ENCODE peak calls at places on chromosomes 4 and X, in four cellular contexts. One of them, this sample, is unnamed.

GRCh38 chr4:124105212-124105611 is 607.3 kb downstream of the ANKRD50 start:
- DNase-seq in K562: no peak
- DNase-seq in sigmoid colon: no peak
- DNase-seq in upper lobe of left lung: no peak
- DNase-seq in this sample: no peak

GRCh38 chr4:22483551-22483981 is 32.3 kb downstream of the ADGRA3 start:
- DNase-seq in upper lobe of left lung: no peak
- DNase-seq in sigmoid colon: no peak
- DNase-seq in K562: no peak
- DNase-seq in this sample: no peak

GRCh38 chrX:49165901-49166881 is 3.6 kb downstream of the MAGIX start:
- DNase-seq in upper lobe of left lung: peak
- DNase-seq in sigmoid colon: peak
- DNase-seq in K562: peak
- DNase-seq in this sample: peak

GRCh38 chr4:8705161-8706145 is 112.9 kb downstream of the CPZ start:
- DNase-seq in upper lobe of left lung: peak
- DNase-seq in sigmoid colon: peak
- DNase-seq in K562: no peak
- DNase-seq in this sample: no peak

GRCh38 chr4:184851200-184851541 is 25.4 kb upstream of the ACSL1 start:
- DNase-seq in upper lobe of left lung: peak
- DNase-seq in K562: no peak
- DNase-seq in sigmoid colon: no peak
- DNase-seq in this sample: no peak

GRCh38 chrX:3638280-3638873 is 75.1 kb downstream of the PRKX start:
- DNase-seq in upper lobe of left lung: peak
- DNase-seq in K562: peak
- DNase-seq in sigmoid colon: no peak
- DNase-seq in this sample: peak

GRCh38 chrX:27735914-27736313 is 71.9 kb upstream of the MAGEB10 start:
- DNase-seq in upper lobe of left lung: no peak
- DNase-seq in sigmoid colon: no peak
- DNase-seq in K562: no peak
- DNase-seq in this sample: no peak

GRCh38 chrX:154437398-154437752 is 421 bp downstream of the GDI1 start:
- DNase-seq in upper lobe of left lung: no peak
- DNase-seq in K562: no peak
- DNase-seq in sigmoid colon: no peak
- DNase-seq in this sample: no peak

GRCh38 chr4:173919196-173919595 is 364.3 kb downstream of the FBXO8 start:
- DNase-seq in sigmoid colon: no peak
- DNase-seq in K562: no peak
- DNase-seq in upper lobe of left lung: no peak
- DNase-seq in this sample: no peak

GRCh38 chr4:61605971-61606370 is 405.8 kb downstream of the ADGRL3 start:
- DNase-seq in upper lobe of left lung: no peak
- DNase-seq in sigmoid colon: no peak
- DNase-seq in K562: no peak
- DNase-seq in this sample: no peak

GRCh38 chrX:108437354-108437753 is 868 bp downstream of the COL4A6 start:
- DNase-seq in upper lobe of left lung: no peak
- DNase-seq in sigmoid colon: no peak
- DNase-seq in K562: no peak
- DNase-seq in this sample: peak

GRCh38 chrX:141857479-141857878 is 19.4 kb downstream of the MAGEC3 start:
- DNase-seq in upper lobe of left lung: no peak
- DNase-seq in sigmoid colon: no peak
- DNase-seq in K562: no peak
- DNase-seq in this sample: no peak

GRCh38 chr4:55123791-55124190 is 1.6 kb downstream of the KDR start:
- DNase-seq in sigmoid colon: no peak
- DNase-seq in upper lobe of left lung: no peak
- DNase-seq in K562: no peak
- DNase-seq in this sample: no peak

GRCh38 chrX:117645639-117646038 is 471.0 kb downstream of the KLHL13 start:
- DNase-seq in K562: no peak
- DNase-seq in sigmoid colon: no peak
- DNase-seq in upper lobe of left lung: no peak
- DNase-seq in this sample: no peak

GRCh38 chr4:98493305-98493704 is 165.1 kb downstream of the TSPAN5 start:
- DNase-seq in K562: no peak
- DNase-seq in upper lobe of left lung: no peak
- DNase-seq in sigmoid colon: no peak
- DNase-seq in this sample: no peak

GRCh38 chrX:130108647-130109428 is 1.5 kb downstream of the ELF4 start:
- DNase-seq in sigmoid colon: no peak
- DNase-seq in K562: peak
- DNase-seq in upper lobe of left lung: peak
- DNase-seq in this sample: peak

GRCh38 chrX:12804655-12805054 is 13.4 kb downstream of the PRPS2 start:
- DNase-seq in upper lobe of left lung: no peak
- DNase-seq in sigmoid colon: no peak
- DNase-seq in K562: no peak
- DNase-seq in this sample: no peak

GRCh38 chr4:160745126-160745525 is 1418.7 kb downstream of the FSTL5 start:
- DNase-seq in sigmoid colon: no peak
- DNase-seq in upper lobe of left lung: no peak
- DNase-seq in K562: no peak
- DNase-seq in this sample: no peak

GRCh38 chr4:108991929-108992328 is 229.1 kb upstream of the ETNPPL start:
- DNase-seq in upper lobe of left lung: no peak
- DNase-seq in sigmoid colon: no peak
- DNase-seq in K562: no peak
- DNase-seq in this sample: no peak

GRCh38 chrX:100643212-100643611 is 787 bp upstream of the SRPX2 start:
- DNase-seq in upper lobe of left lung: no peak
- DNase-seq in K562: no peak
- DNase-seq in sigmoid colon: no peak
- DNase-seq in this sample: no peak

GRCh38 chrX:129759576-129760061 is 20.1 kb upstream of the SASH3 start:
- DNase-seq in K562: peak
- DNase-seq in sigmoid colon: no peak
- DNase-seq in upper lobe of left lung: peak
- DNase-seq in this sample: peak

GRCh38 chr4:159191989-159192388 is 89.1 kb downstream of the RAPGEF2 start:
- DNase-seq in sigmoid colon: no peak
- DNase-seq in upper lobe of left lung: no peak
- DNase-seq in K562: peak
- DNase-seq in this sample: peak

DNA sequence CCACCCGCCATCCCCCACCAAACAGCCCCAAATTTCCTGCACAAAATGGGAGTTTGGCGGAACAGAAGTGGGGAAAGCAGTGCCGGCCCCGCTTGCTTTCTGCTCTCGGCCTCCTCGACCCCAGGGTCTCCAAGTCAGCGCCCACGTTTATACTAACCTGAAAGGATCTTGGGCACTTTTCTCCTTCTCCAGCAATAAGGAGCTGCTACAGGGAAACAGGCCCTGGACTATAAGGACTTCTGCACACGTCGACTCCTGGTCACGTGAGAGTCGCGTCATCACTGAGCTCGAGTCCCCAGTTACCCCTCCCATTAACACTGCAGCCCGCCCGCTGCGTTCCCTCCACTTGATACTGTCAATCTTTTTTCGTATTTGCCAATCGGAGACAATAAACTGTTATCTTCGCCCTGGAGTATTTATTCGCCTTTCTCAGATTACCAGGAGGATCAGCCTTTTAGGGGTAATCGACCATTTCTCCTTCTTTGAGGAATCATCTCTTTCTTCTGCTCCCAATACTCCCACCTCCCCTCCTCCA is at the start of gene TCEAL8:
- DNase-seq in upper lobe of left lung: peak
- DNase-seq in sigmoid colon: peak
- DNase-seq in K562: peak
- DNase-seq in this sample: peak
- TF ChIP-seq POLR2A in upper lobe of left lung: no peak
- TF ChIP-seq POLR2A in sigmoid colon: peak
- TF ChIP-seq POLR2A in K562: peak
- TF ChIP-seq POLR2A in this sample: peak

DNA sequence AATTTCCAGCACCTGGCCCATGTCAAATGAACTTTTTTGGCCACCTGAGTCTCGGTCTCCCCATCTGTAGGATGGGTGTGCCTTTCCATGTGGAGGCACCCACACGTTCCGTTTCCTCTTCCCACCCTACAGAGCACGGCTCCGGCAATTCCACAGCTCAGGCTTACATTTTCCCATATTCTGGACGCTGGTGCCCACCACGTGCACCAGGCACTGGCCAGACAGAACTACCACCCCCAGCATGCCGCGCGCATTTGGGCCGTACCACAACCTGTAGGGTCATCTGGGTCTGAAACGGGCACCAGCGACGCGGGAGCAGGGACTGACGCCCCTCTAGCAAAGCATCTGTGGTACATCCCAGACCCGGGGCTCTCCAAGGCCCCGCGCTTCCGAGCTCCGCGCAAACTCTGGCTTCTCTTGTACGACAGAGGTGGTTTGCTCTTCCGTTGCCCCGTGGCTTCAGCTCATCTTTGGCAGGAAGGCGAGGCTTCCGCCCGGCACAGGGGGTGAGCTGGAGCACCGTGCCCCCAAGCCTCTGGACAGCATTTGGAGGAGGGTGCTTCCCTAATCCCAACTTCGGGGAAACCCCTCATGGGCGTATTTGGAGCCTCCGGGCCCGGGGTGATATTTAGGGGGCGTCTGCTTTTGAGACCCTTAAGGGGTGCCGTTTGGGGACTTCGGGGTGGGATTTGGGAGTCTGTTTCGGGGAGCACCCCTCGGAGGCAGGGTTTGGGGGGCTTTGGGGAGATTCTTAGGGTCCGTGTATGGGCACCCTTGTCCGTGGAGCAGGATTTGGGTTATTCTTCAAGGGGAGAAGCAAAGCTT is 3.0 kb upstream of the UBA1 start:
- DNase-seq in sigmoid colon: peak
- DNase-seq in K562: peak
- DNase-seq in upper lobe of left lung: peak
- DNase-seq in this sample: peak
- TF ChIP-seq POLR2A in sigmoid colon: no peak
- TF ChIP-seq POLR2A in K562: peak
- TF ChIP-seq POLR2A in upper lobe of left lung: no peak
- TF ChIP-seq POLR2A in this sample: peak

GRCh38 chrX:16708016-16708415 is 4.5 kb downstream of the CTPS2 start:
- DNase-seq in sigmoid colon: no peak
- DNase-seq in upper lobe of left lung: no peak
- DNase-seq in K562: no peak
- DNase-seq in this sample: no peak

GRCh38 chrX:16712825-16713155 is 321 bp upstream of the CTPS2 start:
- DNase-seq in K562: no peak
- DNase-seq in upper lobe of left lung: no peak
- DNase-seq in sigmoid colon: no peak
- DNase-seq in this sample: no peak

GRCh38 chrX:16711219-16712115 is 1.0 kb downstream of the CTPS2 start:
- DNase-seq in K562: peak
- DNase-seq in sigmoid colon: peak
- DNase-seq in upper lobe of left lung: no peak
- DNase-seq in this sample: peak

GRCh38 chrX:16714504-16714903 is 2.0 kb upstream of the CTPS2 start:
- DNase-seq in sigmoid colon: peak
- DNase-seq in upper lobe of left lung: no peak
- DNase-seq in K562: no peak
- DNase-seq in this sample: no peak

GRCh38 chrX:16712116-16712824 is at the start of gene CTPS2:
- DNase-seq in K562: peak
- DNase-seq in upper lobe of left lung: peak
- DNase-seq in sigmoid colon: peak
- DNase-seq in this sample: peak
- TF ChIP-seq POLR2A in K562: peak
- TF ChIP-seq POLR2A in upper lobe of left lung: no peak
- TF ChIP-seq POLR2A in sigmoid colon: no peak
- TF ChIP-seq POLR2A in this sample: peak

DNA sequence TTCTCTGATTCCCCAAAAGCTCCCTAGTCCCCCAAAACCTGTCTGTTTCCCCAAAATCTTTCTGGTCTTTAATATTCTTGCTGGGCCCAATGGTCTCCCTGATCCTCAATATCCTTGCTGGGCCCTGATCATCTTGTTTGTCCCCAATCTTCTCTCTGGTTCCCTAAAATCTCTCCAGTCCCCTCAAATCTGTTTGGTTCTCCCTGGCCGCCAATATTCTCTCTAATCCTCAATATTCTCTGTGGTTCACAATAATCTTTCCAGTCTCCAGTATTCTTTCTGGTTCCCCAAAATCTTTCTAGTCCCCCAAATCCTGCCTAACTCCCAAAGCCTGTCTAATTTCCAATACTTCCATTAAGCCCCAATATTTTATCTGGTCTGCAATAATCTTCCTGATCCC is 18.5 kb downstream of the P2RY8 start:
- DNase-seq in K562: no peak
- DNase-seq in upper lobe of left lung: no peak
- DNase-seq in sigmoid colon: no peak
- DNase-seq in this sample: no peak
- TF ChIP-seq POLR2A in K562: no peak
- TF ChIP-seq POLR2A in upper lobe of left lung: no peak
- TF ChIP-seq POLR2A in sigmoid colon: no peak
- TF ChIP-seq POLR2A in this sample: no peak

GRCh38 chrX:110315541-110315940 is 2.3 kb downstream of the AMMECR1 start:
- DNase-seq in upper lobe of left lung: no peak
- DNase-seq in K562: no peak
- DNase-seq in sigmoid colon: no peak
- DNase-seq in this sample: peak

GRCh38 chrX:110317079-110317819 is 636 bp downstream of the AMMECR1 start:
- DNase-seq in upper lobe of left lung: peak
- DNase-seq in K562: no peak
- DNase-seq in sigmoid colon: peak
- DNase-seq in this sample: peak

GRCh38 chrX:110317820-110318663 is at the start of gene AMMECR1:
- DNase-seq in K562: peak
- DNase-seq in sigmoid colon: peak
- DNase-seq in upper lobe of left lung: peak
- DNase-seq in this sample: peak

GRCh38 chrX:110318664-110318968 is 731 bp upstream of the AMMECR1 start:
- DNase-seq in upper lobe of left lung: peak
- DNase-seq in sigmoid colon: no peak
- DNase-seq in K562: no peak
- DNase-seq in this sample: no peak

GRCh38 chrX:110316351-110317078 is 1.4 kb downstream of the AMMECR1 start:
- DNase-seq in upper lobe of left lung: no peak
- DNase-seq in sigmoid colon: no peak
- DNase-seq in K562: no peak
- DNase-seq in this sample: peak
- TF ChIP-seq POLR2A in upper lobe of left lung: no peak
- TF ChIP-seq POLR2A in sigmoid colon: no peak
- TF ChIP-seq POLR2A in K562: no peak
- TF ChIP-seq POLR2A in this sample: no peak

This sample was measured in erythroblast.